ENCODE peak calls at places on chromosomes 13 and 19, in seven cellular contexts. One of them, this sample, is unnamed.

GRCh38 chr19:17766543-17767131 is 15.4 kb downstream of the FCHO1 start:
- DNase-seq in hepatocyte: peak; percentile 92
- DNase-seq in choroid plexus epithelial cell: peak; percentile 91
- DNase-seq in left lung: peak; percentile 84
- DNase-seq in esophagus squamous epithelium: no peak
- DNase-seq in fibroblast of the aortic adventitia: peak; percentile 79
- DNase-seq in NB4: no peak
- DNase-seq in this sample: peak; percentile 84

GRCh38 chr13:112248909-112249592 is 127.1 kb upstream of the SPACA7 start:
- DNase-seq in hepatocyte: no peak
- DNase-seq in choroid plexus epithelial cell: no peak
- DNase-seq in left lung: no peak
- DNase-seq in esophagus squamous epithelium: no peak
- DNase-seq in fibroblast of the aortic adventitia: no peak
- DNase-seq in NB4: no peak
- DNase-seq in this sample: no peak

GRCh38 chr13:30846311-30846710 is 59.8 kb upstream of the MEDAG start:
- DNase-seq in hepatocyte: no peak
- DNase-seq in choroid plexus epithelial cell: peak; percentile 82
- DNase-seq in left lung: no peak
- DNase-seq in esophagus squamous epithelium: no peak
- DNase-seq in fibroblast of the aortic adventitia: peak; percentile 75
- DNase-seq in NB4: no peak
- DNase-seq in this sample: peak; percentile 67

GRCh38 chr19:19420570-19421301 is 15.3 kb downstream of the GATAD2A start:
- DNase-seq in hepatocyte: no peak
- DNase-seq in choroid plexus epithelial cell: no peak
- DNase-seq in left lung: no peak
- DNase-seq in esophagus squamous epithelium: no peak
- DNase-seq in fibroblast of the aortic adventitia: no peak
- DNase-seq in NB4: no peak
- DNase-seq in this sample: no peak

GRCh38 chr13:113927661-113928581 is 46.0 kb downstream of the C13orf46 start:
- DNase-seq in hepatocyte: peak; percentile 52
- DNase-seq in choroid plexus epithelial cell: peak; percentile 89
- DNase-seq in left lung: no peak
- DNase-seq in esophagus squamous epithelium: no peak
- DNase-seq in fibroblast of the aortic adventitia: peak; percentile 98
- DNase-seq in NB4: no peak
- DNase-seq in this sample: peak; percentile 81

GRCh38 chr13:111919826-111920225 is 147.1 kb upstream of the SOX1 start:
- DNase-seq in hepatocyte: no peak
- DNase-seq in choroid plexus epithelial cell: no peak
- DNase-seq in left lung: peak; percentile 15
- DNase-seq in esophagus squamous epithelium: no peak
- DNase-seq in fibroblast of the aortic adventitia: no peak
- DNase-seq in NB4: no peak
- DNase-seq in this sample: no peak

GRCh38 chr13:40381935-40382764 is 284.3 kb downstream of the FOXO1 start:
- DNase-seq in hepatocyte: no peak
- DNase-seq in choroid plexus epithelial cell: no peak
- DNase-seq in left lung: no peak
- DNase-seq in esophagus squamous epithelium: no peak
- DNase-seq in fibroblast of the aortic adventitia: no peak
- DNase-seq in NB4: no peak
- DNase-seq in this sample: no peak

GRCh38 chr19:42362342-42362741 is 27.8 kb downstream of the CNFN start:
- DNase-seq in hepatocyte: peak; percentile 2
- DNase-seq in choroid plexus epithelial cell: no peak
- DNase-seq in left lung: no peak
- DNase-seq in esophagus squamous epithelium: no peak
- DNase-seq in fibroblast of the aortic adventitia: no peak
- DNase-seq in NB4: no peak
- DNase-seq in this sample: no peak

GRCh38 chr19:34246340-34246739 is 8.0 kb upstream of the GARRE1 start:
- DNase-seq in hepatocyte: no peak
- DNase-seq in choroid plexus epithelial cell: peak; percentile 79
- DNase-seq in left lung: no peak
- DNase-seq in esophagus squamous epithelium: no peak
- DNase-seq in fibroblast of the aortic adventitia: no peak
- DNase-seq in NB4: no peak
- DNase-seq in this sample: no peak

GRCh38 chr13:26299168-26299788 is 45.3 kb downstream of the CDK8 start:
- DNase-seq in hepatocyte: no peak
- DNase-seq in choroid plexus epithelial cell: peak; percentile 6
- DNase-seq in left lung: no peak
- DNase-seq in esophagus squamous epithelium: no peak
- DNase-seq in fibroblast of the aortic adventitia: no peak
- DNase-seq in NB4: no peak
- DNase-seq in this sample: no peak

GRCh38 chr13:101474419-101474957 is 22.0 kb downstream of the ITGBL1 start:
- DNase-seq in hepatocyte: peak; percentile 61
- DNase-seq in choroid plexus epithelial cell: peak; percentile 92
- DNase-seq in left lung: no peak
- DNase-seq in esophagus squamous epithelium: no peak
- DNase-seq in fibroblast of the aortic adventitia: peak; percentile 84
- DNase-seq in NB4: peak; percentile 4
- DNase-seq in this sample: peak; percentile 43

GRCh38 chr19:1357695-1358094 is 26.0 kb upstream of the NDUFS7 start:
- DNase-seq in hepatocyte: no peak
- DNase-seq in choroid plexus epithelial cell: no peak
- DNase-seq in left lung: no peak
- DNase-seq in esophagus squamous epithelium: no peak
- DNase-seq in fibroblast of the aortic adventitia: no peak
- DNase-seq in NB4: no peak
- DNase-seq in this sample: no peak

GRCh38 chr13:91112191-91112579 is 235.3 kb upstream of the MIR17HG start:
- DNase-seq in hepatocyte: no peak
- DNase-seq in choroid plexus epithelial cell: no peak
- DNase-seq in left lung: no peak
- DNase-seq in esophagus squamous epithelium: no peak
- DNase-seq in fibroblast of the aortic adventitia: no peak
- DNase-seq in NB4: no peak
- DNase-seq in this sample: no peak

GRCh38 chr19:40960062-40960685 is 30.9 kb upstream of the CYP2B6 start:
- DNase-seq in hepatocyte: no peak
- DNase-seq in choroid plexus epithelial cell: no peak
- DNase-seq in left lung: no peak
- DNase-seq in esophagus squamous epithelium: no peak
- DNase-seq in fibroblast of the aortic adventitia: no peak
- DNase-seq in NB4: no peak
- DNase-seq in this sample: no peak

GRCh38 chr13:38735655-38736440 is 49.0 kb downstream of the FREM2 start:
- DNase-seq in hepatocyte: peak; percentile 32
- DNase-seq in choroid plexus epithelial cell: no peak
- DNase-seq in left lung: no peak
- DNase-seq in esophagus squamous epithelium: no peak
- DNase-seq in fibroblast of the aortic adventitia: no peak
- DNase-seq in NB4: no peak
- DNase-seq in this sample: no peak

GRCh38 chr13:22128413-22129198 is 457.7 kb downstream of the FGF9 start:
- DNase-seq in hepatocyte: no peak
- DNase-seq in choroid plexus epithelial cell: no peak
- DNase-seq in left lung: no peak
- DNase-seq in esophagus squamous epithelium: no peak
- DNase-seq in fibroblast of the aortic adventitia: no peak
- DNase-seq in NB4: no peak
- DNase-seq in this sample: no peak

DNA sequence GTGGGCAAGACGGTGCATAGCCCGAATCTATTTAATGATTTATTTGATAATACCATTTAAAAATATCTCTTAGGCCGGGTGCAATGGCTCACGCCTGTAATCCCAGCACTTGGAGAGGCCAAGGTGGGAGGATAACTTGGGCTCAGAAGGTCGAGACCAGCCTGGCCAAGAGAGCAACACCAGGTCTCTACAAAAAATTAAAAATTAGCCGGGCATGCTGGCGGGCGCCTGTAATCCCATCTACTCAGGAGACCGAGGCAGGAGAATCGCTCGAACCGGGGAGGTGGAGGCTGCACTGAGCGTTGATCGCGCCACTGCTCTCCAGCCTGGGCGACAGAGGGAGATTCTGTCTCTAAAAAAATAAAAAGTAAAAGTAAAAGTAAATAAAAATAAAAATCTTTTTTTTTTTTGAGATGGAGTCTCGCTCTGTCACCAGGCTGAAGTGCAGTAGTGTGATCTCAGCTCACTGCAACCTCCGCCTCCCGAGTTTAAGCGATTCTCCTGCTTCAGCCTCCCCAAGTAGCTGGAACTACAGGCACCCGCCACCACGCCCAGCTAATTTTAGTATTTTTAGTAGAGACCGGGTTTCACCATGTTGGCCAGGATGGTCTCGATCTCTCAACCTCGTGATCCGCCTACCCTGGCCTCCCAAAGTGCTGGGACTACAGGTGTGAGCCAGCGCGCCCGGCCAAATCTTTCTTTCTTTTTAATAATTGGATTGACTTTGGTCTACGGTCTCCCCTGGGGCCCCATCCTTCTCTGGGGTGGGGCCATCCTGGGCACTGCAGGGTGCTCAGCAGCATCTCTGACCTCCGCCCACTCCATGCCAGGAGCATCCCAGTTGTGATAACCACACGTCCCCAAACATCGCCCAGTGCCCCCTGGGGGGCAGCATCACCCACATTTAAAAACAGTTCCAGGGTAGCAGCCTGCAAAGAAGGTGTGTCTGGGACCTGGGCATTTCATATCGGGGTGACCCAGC is 90.7 kb downstream of the GNG7 start:
- DNase-seq in hepatocyte: no peak
- DNase-seq in choroid plexus epithelial cell: no peak
- DNase-seq in left lung: no peak
- DNase-seq in esophagus squamous epithelium: no peak
- DNase-seq in fibroblast of the aortic adventitia: no peak
- DNase-seq in NB4: no peak
- DNase-seq in this sample: no peak
- H3K4me3 ChIP-seq in hepatocyte: no peak overlapping the region
- H3K4me3 ChIP-seq in choroid plexus epithelial cell: no peak overlapping the region
- H3K4me3 ChIP-seq in left lung: no peak overlapping the region
- H3K4me3 ChIP-seq in esophagus squamous epithelium: no peak overlapping the region
- H3K4me3 ChIP-seq in fibroblast of the aortic adventitia: no peak overlapping the region
- H3K4me3 ChIP-seq in NB4: no peak overlapping the region
- H3K4me3 ChIP-seq in this sample: no peak overlapping the region

GRCh38 chr13:59463023-59463422 is 700.7 kb downstream of the DIAPH3 start:
- DNase-seq in hepatocyte: no peak
- DNase-seq in choroid plexus epithelial cell: no peak
- DNase-seq in left lung: no peak
- DNase-seq in esophagus squamous epithelium: no peak
- DNase-seq in fibroblast of the aortic adventitia: no peak
- DNase-seq in NB4: no peak
- DNase-seq in this sample: no peak
- TF ChIP-seq CTCF in hepatocyte: no peak
- TF ChIP-seq CTCF in choroid plexus epithelial cell: no peak
- TF ChIP-seq CTCF in left lung: no peak
- TF ChIP-seq CTCF in esophagus squamous epithelium: no peak
- TF ChIP-seq CTCF in fibroblast of the aortic adventitia: no peak
- TF ChIP-seq CTCF in NB4: no peak
- TF ChIP-seq CTCF in this sample: no peak

GRCh38 chr19:7516281-7516862 is 469 bp downstream of the ZNF358 start:
- DNase-seq in hepatocyte: peak; percentile 31
- DNase-seq in choroid plexus epithelial cell: no peak
- DNase-seq in left lung: no peak
- DNase-seq in esophagus squamous epithelium: no peak
- DNase-seq in fibroblast of the aortic adventitia: no peak
- DNase-seq in NB4: no peak
- DNase-seq in this sample: no peak

GRCh38 chr19:7515471-7516226 is at the start of gene ZNF358:
- DNase-seq in hepatocyte: peak; percentile 92
- DNase-seq in choroid plexus epithelial cell: peak; percentile 62
- DNase-seq in left lung: peak; percentile 68
- DNase-seq in esophagus squamous epithelium: no peak
- DNase-seq in fibroblast of the aortic adventitia: peak; percentile 61
- DNase-seq in NB4: peak; percentile 76
- DNase-seq in this sample: no peak

GRCh38 chr19:7519411-7520130 is 2.9 kb upstream of the MCOLN1 start:
- DNase-seq in hepatocyte: no peak
- DNase-seq in choroid plexus epithelial cell: no peak
- DNase-seq in left lung: no peak
- DNase-seq in esophagus squamous epithelium: no peak
- DNase-seq in fibroblast of the aortic adventitia: no peak
- DNase-seq in NB4: no peak
- DNase-seq in this sample: no peak

GRCh38 chr19:7515091-7515470 is 822 bp upstream of the ZNF358 start:
- DNase-seq in hepatocyte: peak; percentile 36
- DNase-seq in choroid plexus epithelial cell: no peak
- DNase-seq in left lung: no peak
- DNase-seq in esophagus squamous epithelium: no peak
- DNase-seq in fibroblast of the aortic adventitia: no peak
- DNase-seq in NB4: no peak
- DNase-seq in this sample: no peak

DNA sequence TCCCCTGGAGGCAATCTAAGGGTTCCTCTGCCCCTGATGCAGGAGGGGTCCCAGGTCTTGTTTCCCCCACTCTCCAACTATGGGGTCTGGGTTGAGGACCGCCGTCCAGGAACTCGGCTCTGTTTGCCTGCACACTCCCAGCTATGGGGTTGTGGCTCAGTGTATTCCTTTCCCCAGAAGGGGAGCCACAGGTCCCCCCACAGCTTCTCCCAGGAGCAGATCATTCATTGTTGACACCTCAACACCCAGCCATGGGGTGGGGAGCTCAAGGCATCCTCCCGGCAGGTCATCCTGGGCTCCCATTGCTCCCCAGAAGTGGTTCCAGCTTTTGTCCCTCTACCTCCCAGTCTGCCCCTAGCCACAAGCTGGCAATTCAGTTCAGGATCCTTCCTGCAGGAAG is 975 bp downstream of the ZNF358 start:
- DNase-seq in hepatocyte: no peak
- DNase-seq in choroid plexus epithelial cell: no peak
- DNase-seq in left lung: no peak
- DNase-seq in esophagus squamous epithelium: no peak
- DNase-seq in fibroblast of the aortic adventitia: no peak
- DNase-seq in NB4: no peak
- DNase-seq in this sample: no peak
- H3K4me3 ChIP-seq in hepatocyte: peak overlapping the region; percentile 91
- H3K4me3 ChIP-seq in choroid plexus epithelial cell: peak overlapping the region; percentile 73
- H3K4me3 ChIP-seq in left lung: peak overlapping the region; percentile 62
- H3K4me3 ChIP-seq in esophagus squamous epithelium: peak overlapping the region; percentile 52
- H3K4me3 ChIP-seq in fibroblast of the aortic adventitia: peak overlapping the region; percentile 81
- H3K4me3 ChIP-seq in NB4: no peak overlapping the region
- H3K4me3 ChIP-seq in this sample: peak overlapping the region; percentile 64

GRCh38 chr19:50795665-50796073 is 5.5 kb downstream of the ACP4 start:
- DNase-seq in hepatocyte: no peak
- DNase-seq in choroid plexus epithelial cell: no peak
- DNase-seq in left lung: no peak
- DNase-seq in esophagus squamous epithelium: no peak
- DNase-seq in fibroblast of the aortic adventitia: no peak
- DNase-seq in NB4: peak; percentile 53
- DNase-seq in this sample: no peak

GRCh38 chr19:50793558-50794065 is 3.4 kb downstream of the ACP4 start:
- DNase-seq in hepatocyte: no peak
- DNase-seq in choroid plexus epithelial cell: no peak
- DNase-seq in left lung: no peak
- DNase-seq in esophagus squamous epithelium: no peak
- DNase-seq in fibroblast of the aortic adventitia: no peak
- DNase-seq in NB4: no peak
- DNase-seq in this sample: no peak

GRCh38 chr19:50794778-50795664 is 4.8 kb downstream of the ACP4 start:
- DNase-seq in hepatocyte: no peak
- DNase-seq in choroid plexus epithelial cell: no peak
- DNase-seq in left lung: no peak
- DNase-seq in esophagus squamous epithelium: no peak
- DNase-seq in fibroblast of the aortic adventitia: no peak
- DNase-seq in NB4: peak; percentile 80
- DNase-seq in this sample: peak; percentile 32

GRCh38 chr19:50792852-50793250 is 2.6 kb downstream of the ACP4 start:
- DNase-seq in hepatocyte: no peak
- DNase-seq in choroid plexus epithelial cell: no peak
- DNase-seq in left lung: no peak
- DNase-seq in esophagus squamous epithelium: no peak
- DNase-seq in fibroblast of the aortic adventitia: no peak
- DNase-seq in NB4: no peak
- DNase-seq in this sample: no peak

GRCh38 chr19:50794074-50794777 is 4.0 kb downstream of the ACP4 start:
- DNase-seq in hepatocyte: peak; percentile 47
- DNase-seq in choroid plexus epithelial cell: peak; percentile 12
- DNase-seq in left lung: no peak
- DNase-seq in esophagus squamous epithelium: no peak
- DNase-seq in fibroblast of the aortic adventitia: no peak
- DNase-seq in NB4: peak; percentile 72
- DNase-seq in this sample: no peak
- TF ChIP-seq CTCF in hepatocyte: no peak
- TF ChIP-seq CTCF in choroid plexus epithelial cell: no peak
- TF ChIP-seq CTCF in left lung: no peak
- TF ChIP-seq CTCF in esophagus squamous epithelium: peak; percentile 27
- TF ChIP-seq CTCF in fibroblast of the aortic adventitia: no peak
- TF ChIP-seq CTCF in NB4: peak; percentile 1
- TF ChIP-seq CTCF in this sample: peak; percentile 20